ENCODE peak calls at places on chromosomes 4 and X, in ten cellular contexts. W is type B pancreatic cell, S is WTC11, R is fibroblast of lung, F is sigmoid colon, A is cardiac muscle cell, Y is HFF-Myc, G is choroid plexus epithelial cell, J is ascending aorta, L is colonic mucosa. N is an unnamed sample.
A peak's percentile ranks its signal among the peaks of the same experiment; 100 is the strongest.

GRCh38 chr4:17561195-17561909 is 15.6 kb upstream of the LAP3 start:
- DNase-seq in W (no peak), S (no peak), R (no peak), F (no peak), A (no peak), Y (peak; percentile 86), G (peak; percentile 23), J (no peak), L (no peak), N (peak; percentile 39)

GRCh38 chr4:23268072-23268771 is 575.5 kb downstream of the GBA3 start:
- DNase-seq in W (no peak), S (no peak), R (no peak), F (no peak), A (no peak), Y (no peak), G (no peak), J (no peak), L (no peak), N (no peak)

GRCh38 chr4:8307126-8307525 is 37.6 kb downstream of the HTRA3 start:
- DNase-seq in W (no peak), S (peak; percentile 6), R (no peak), F (peak; percentile 68), A (no peak), Y (no peak), G (no peak), J (peak; percentile 58), L (no peak), N (no peak)

GRCh38 chr4:47835489-47835888 is 2.4 kb downstream of the CORIN start:
- DNase-seq in W (no peak), S (no peak), R (no peak), F (no peak), A (no peak), Y (no peak), G (peak; percentile 79), J (no peak), L (no peak), N (no peak)

GRCh38 chr4:113674251-113674650 is 87.3 kb downstream of the CAMK2D start:
- DNase-seq in W (no peak), S (no peak), R (no peak), F (no peak), A (no peak), Y (no peak), G (no peak), J (no peak), L (no peak), N (peak; percentile 19)

GRCh38 chr4:174244441-174244840 is 39.0 kb downstream of the FBXO8 start:
- DNase-seq in W (no peak), S (no peak), R (no peak), F (no peak), A (no peak), Y (no peak), G (peak; percentile 36), J (no peak), L (no peak), N (no peak)

GRCh38 chr4:54217642-54218486 is 11.2 kb upstream of the PDGFRA start:
- DNase-seq in W (peak; percentile 80), S (peak; percentile 69), R (peak; percentile 96), F (peak; percentile 94), A (peak; percentile 91), Y (peak; percentile 97), G (peak; percentile 88), J (peak; percentile 90), L (peak; percentile 79), N (peak; percentile 91)

GRCh38 chr4:128256539-128256938 is 31.1 kb downstream of the PGRMC2 start:
- DNase-seq in W (no peak), S (no peak), R (no peak), F (no peak), A (no peak), Y (no peak), G (no peak), J (no peak), L (no peak), N (no peak)

GRCh38 chrX:29561417-29561816 is 653.9 kb upstream of the MAGEB2 start:
- DNase-seq in W (no peak), S (no peak), R (peak; percentile 52), F (no peak), A (no peak), Y (no peak), G (peak; percentile 48), J (no peak), L (no peak), N (peak; percentile 21)

GRCh38 chrX:53000447-53001208 is 42.3 kb upstream of the FAM156A start:
- DNase-seq in W (peak; percentile 25), S (no peak), R (no peak), F (no peak), A (no peak), Y (no peak), G (no peak), J (no peak), L (no peak), N (no peak)

GRCh38 chrX:69748055-69748454 is 132.1 kb downstream of the EDA start:
- DNase-seq in W (no peak), S (no peak), R (no peak), F (no peak), A (no peak), Y (no peak), G (no peak), J (no peak), L (no peak), N (no peak)

GRCh38 chr4:125235971-125236370 is 78.8 kb upstream of the FAT4 start:
- DNase-seq in W (no peak), S (no peak), R (no peak), F (no peak), A (no peak), Y (no peak), G (no peak), J (no peak), L (no peak), N (no peak)

GRCh38 chr4:156968479-156968984 is 3.1 kb downstream of the PDGFC start:
- DNase-seq in W (peak; percentile 68), S (peak; percentile 66), R (peak; percentile 89), F (peak; percentile 82), A (peak; percentile 69), Y (peak; percentile 77), G (peak; percentile 91), J (peak; percentile 85), L (peak; percentile 82), N (peak; percentile 82)

GRCh38 chrX:41029332-41029731 is 55.9 kb upstream of the USP9X start:
- DNase-seq in W (no peak), S (no peak), R (no peak), F (no peak), A (no peak), Y (no peak), G (peak; percentile 46), J (no peak), L (no peak), N (peak; percentile 49)

GRCh38 chrX:139936259-139936658 is 3.4 kb upstream of the ATP11C start:
- DNase-seq in W (no peak), S (no peak), R (no peak), F (no peak), A (no peak), Y (no peak), G (no peak), J (no peak), L (no peak), N (no peak)
- TF ChIP-seq CTCF in W (no peak), S (no peak), R (no peak), F (no peak), A (no peak), Y (no peak), G (peak; percentile 18), J (no peak), L (no peak), N (no peak)

GRCh38 chr4:68271851-68272756 is 26.6 kb upstream of the TMPRSS11B start:
- DNase-seq in W (no peak), S (peak; percentile 32), R (peak; percentile 76), F (no peak), A (peak; percentile 35), Y (peak; percentile 16), G (peak; percentile 83), J (no peak), L (no peak), N (peak; percentile 67)
- TF ChIP-seq CTCF in W (peak; percentile 83), S (peak; percentile 63), R (peak; percentile 54), F (no peak), A (peak; percentile 71), Y (peak; percentile 46), G (peak; percentile 62), J (peak; percentile 67), L (peak; percentile 64), N (peak; percentile 63)

DNA sequence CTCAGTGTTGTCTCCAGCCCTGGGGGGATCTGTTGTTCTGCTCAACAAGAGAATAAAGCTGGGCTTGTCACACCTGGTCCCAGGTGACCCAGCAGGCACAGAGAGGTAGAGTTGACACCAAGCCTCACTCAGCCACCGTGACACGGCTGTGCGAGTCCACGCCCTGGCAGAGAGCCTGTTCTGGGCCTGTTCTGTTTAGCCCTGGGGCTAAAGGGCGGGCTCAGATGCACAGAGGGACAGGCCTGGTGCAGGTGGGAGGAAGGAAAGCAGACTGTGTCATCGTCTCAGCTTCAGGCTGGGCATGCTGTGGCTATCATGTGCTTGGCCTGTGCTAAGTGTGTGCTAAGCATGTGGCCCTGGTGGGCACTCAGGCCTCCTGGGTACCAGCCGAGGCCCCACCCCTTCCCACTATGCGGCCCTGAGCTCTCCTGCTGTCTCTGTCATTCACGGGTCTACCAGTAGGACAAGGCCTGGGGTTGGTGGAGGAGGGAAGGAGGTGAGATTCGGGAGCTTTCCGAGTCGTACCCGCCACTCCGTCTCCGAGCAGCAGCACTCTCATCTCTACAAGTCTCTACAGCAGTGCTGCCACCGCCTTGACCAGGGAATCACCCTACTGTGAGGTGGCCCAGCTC is 10.8 kb downstream of the WFS1 start:
- DNase-seq in W (no peak), S (no peak), R (no peak), F (no peak), A (no peak), Y (no peak), G (no peak), J (no peak), L (no peak), N (peak; percentile 20)
- TF ChIP-seq CTCF in W (no peak), S (no peak), R (no peak), F (no peak), A (no peak), Y (no peak), G (no peak), J (no peak), L (no peak), N (no peak)

GRCh38 chr4:78865451-78865850 is 73.8 kb downstream of the PAQR3 start:
- DNase-seq in W (no peak), S (no peak), R (no peak), F (no peak), A (no peak), Y (no peak), G (no peak), J (no peak), L (peak; percentile 35), N (no peak)

GRCh38 chr4:78862314-78862737 is 76.9 kb downstream of the PAQR3 start:
- DNase-seq in W (no peak), S (no peak), R (no peak), F (no peak), A (no peak), Y (no peak), G (no peak), J (no peak), L (peak; percentile 42), N (no peak)

GRCh38 chr4:78863254-78863869 is 75.9 kb downstream of the PAQR3 start:
- DNase-seq in W (no peak), S (no peak), R (no peak), F (no peak), A (no peak), Y (no peak), G (no peak), J (no peak), L (no peak), N (no peak)

GRCh38 chr4:78863991-78864390 is 75.2 kb downstream of the PAQR3 start:
- DNase-seq in W (no peak), S (no peak), R (no peak), F (no peak), A (no peak), Y (no peak), G (no peak), J (no peak), L (no peak), N (no peak)

GRCh38 chr4:78864405-78865024 is 74.7 kb downstream of the PAQR3 start:
- DNase-seq in W (no peak), S (no peak), R (peak; percentile 92), F (no peak), A (peak; percentile 78), Y (peak; percentile 73), G (peak; percentile 93), J (no peak), L (no peak), N (peak; percentile 78)
- TF ChIP-seq CTCF in W (peak; percentile 93), S (peak; percentile 53), R (peak; percentile 47), F (peak; percentile 43), A (peak; percentile 68), Y (peak; percentile 49), G (peak; percentile 67), J (peak; percentile 54), L (peak; percentile 74), N (peak; percentile 61)

N was measured in MCF 10A.